ENCODE peak calls at places on chromosomes 11 and 22, in nine cellular contexts. B is left ventricle myocardium inferior; H is iPS DF 6.9; M is fibroblast of lung; Q is CD8-positive, alpha-beta T cell; O is GM23338; F is sigmoid colon; I is ovary; P is upper lobe of left lung. W is an unnamed sample.

GRCh38 chr11:1771700-1772099 is 8.0 kb upstream of the CTSD start:
- DNase-seq in B (no peak), H (no peak), M (peak; percentile 52), Q (no peak), O (no peak), F (peak; percentile 58), I (no peak), P (no peak), W (peak; percentile 61)

GRCh38 chr11:127074151-127074761 is 73.7 kb upstream of the KIRREL3 start:
- DNase-seq in B (no peak), H (no peak), M (peak; percentile 75), Q (no peak), O (peak; percentile 50), F (no peak), I (no peak), P (no peak), W (no peak)

GRCh38 chr11:102832612-102833011 is 10.8 kb downstream of the MMP3 start:
- DNase-seq in B (no peak), H (no peak), M (no peak), Q (no peak), O (no peak), F (no peak), I (no peak), P (no peak), W (no peak)

GRCh38 chr11:75576445-75577049 is 14.5 kb downstream of the SERPINH1 start:
- DNase-seq in B (no peak), H (no peak), M (peak; percentile 79), Q (no peak), O (peak; percentile 75), F (no peak), I (peak; percentile 54), P (peak; percentile 79), W (no peak)

GRCh38 chr11:122226810-122227379 is 110.9 kb upstream of the BLID start:
- DNase-seq in B (no peak), H (no peak), M (peak; percentile 86), Q (no peak), O (no peak), F (no peak), I (no peak), P (no peak), W (no peak)

GRCh38 chr22:25409240-25409639 is 155.2 kb upstream of the GRK3 start:
- DNase-seq in B (peak; percentile 43), H (no peak), M (no peak), Q (no peak), O (no peak), F (no peak), I (no peak), P (no peak), W (peak; percentile 41)

GRCh38 chr11:118705111-118705741 is 25.8 kb upstream of the TREH start:
- DNase-seq in B (no peak), H (no peak), M (no peak), Q (peak; percentile 73), O (no peak), F (no peak), I (no peak), P (no peak), W (no peak)

GRCh38 chr22:41343717-41344116 is 38.0 kb upstream of the TEF start:
- DNase-seq in B (no peak), H (no peak), M (no peak), Q (no peak), O (no peak), F (no peak), I (no peak), P (no peak), W (no peak)

GRCh38 chr11:125275905-125276634 is 111.5 kb downstream of the PKNOX2 start:
- DNase-seq in B (no peak), H (no peak), M (peak; percentile 78), Q (no peak), O (no peak), F (no peak), I (no peak), P (no peak), W (no peak)

GRCh38 chr11:101436511-101437142 is 147.2 kb downstream of the TRPC6 start:
- DNase-seq in B (no peak), H (peak; percentile 52), M (peak; percentile 20), Q (no peak), O (peak; percentile 91), F (no peak), I (peak; percentile 68), P (no peak), W (no peak)

GRCh38 chr11:9831122-9831521 is 167.2 kb downstream of the SWAP70 start:
- DNase-seq in B (no peak), H (no peak), M (no peak), Q (no peak), O (peak; percentile 52), F (no peak), I (no peak), P (no peak), W (no peak)

GRCh38 chr22:22598144-22598543 is 39.1 kb upstream of the PRAME start:
- DNase-seq in B (no peak), H (no peak), M (no peak), Q (no peak), O (no peak), F (no peak), I (no peak), P (no peak), W (no peak)

GRCh38 chr11:110874651-110875050 is 162.4 kb upstream of the ARHGAP20 start:
- DNase-seq in B (no peak), H (no peak), M (no peak), Q (no peak), O (no peak), F (no peak), I (no peak), P (no peak), W (no peak)

GRCh38 chr22:26053737-26054316 is 115.4 kb upstream of the SEZ6L start:
- DNase-seq in B (no peak), H (no peak), M (no peak), Q (no peak), O (peak; percentile 33), F (no peak), I (no peak), P (no peak), W (no peak)

DNA sequence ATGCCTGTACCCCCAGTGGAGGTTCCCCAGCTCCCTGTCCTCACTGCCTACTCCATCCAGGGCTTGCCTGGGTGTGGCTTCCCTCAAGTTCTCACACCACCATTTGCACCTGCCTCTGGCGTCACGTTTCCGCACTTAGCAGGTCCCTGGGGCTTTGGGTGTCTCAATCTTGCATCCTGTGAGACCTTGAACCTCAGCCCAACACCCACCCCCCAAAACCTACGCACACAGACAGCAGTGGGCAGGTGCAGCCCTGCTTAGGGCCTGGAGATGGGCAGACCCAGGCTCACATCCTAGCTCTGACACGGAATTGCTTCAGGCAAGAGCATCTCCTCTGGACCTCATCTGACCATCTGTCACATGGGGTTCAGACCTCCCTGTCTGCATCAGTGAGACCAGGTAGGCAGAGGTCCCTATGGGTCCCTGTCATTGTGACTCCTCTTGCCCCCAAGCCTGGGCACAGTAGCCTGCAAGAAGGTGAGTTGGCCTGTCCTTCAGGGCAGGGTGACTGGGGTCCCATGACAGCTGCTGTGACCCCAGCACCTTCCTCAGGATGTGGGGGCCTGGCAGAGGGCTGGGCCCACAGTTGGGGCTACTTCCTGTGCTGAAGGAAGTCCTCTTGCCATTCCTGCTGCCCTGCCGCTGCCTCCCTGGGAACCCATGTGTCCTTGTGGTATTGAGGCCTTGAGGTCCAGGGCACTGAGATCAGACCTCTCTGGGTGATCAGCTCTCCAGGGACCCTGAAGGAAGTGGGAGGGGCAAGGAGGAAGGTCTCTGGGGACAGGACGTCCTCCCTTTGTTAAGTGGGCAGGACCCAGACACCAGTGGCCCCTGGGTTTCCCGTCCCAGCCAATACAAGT is 2.0 kb downstream of the SIPA1 start:
- DNase-seq in B (peak; percentile 45), H (no peak), M (no peak), Q (peak; percentile 95), O (no peak), F (no peak), I (no peak), P (no peak), W (no peak)
- H3K36me3 ChIP-seq in B (peaks cover 57% of the 10 kb centered on the region), H (peaks cover 19% of the 10 kb centered on the region), M (peaks cover 28% of the 10 kb centered on the region), Q (peaks cover 49% of the 10 kb centered on the region), O (peaks cover 9% of the 10 kb centered on the region), F (peaks cover 41% of the 10 kb centered on the region), I (no peaks in the 10 kb centered on the region), P (peaks cover 29% of the 10 kb centered on the region), W (peaks cover 28% of the 10 kb centered on the region)

GRCh38 chr11:76801736-76802135 is 18.6 kb downstream of the TSKU start:
- DNase-seq in B (no peak), H (no peak), M (no peak), Q (no peak), O (no peak), F (no peak), I (no peak), P (no peak), W (peak; percentile 8)

GRCh38 chr11:76802151-76802550 is 19.0 kb downstream of the TSKU start:
- DNase-seq in B (no peak), H (no peak), M (no peak), Q (no peak), O (no peak), F (no peak), I (no peak), P (no peak), W (peak; percentile 15)

GRCh38 chr11:76803811-76804600 is 20.9 kb downstream of the TSKU start:
- DNase-seq in B (no peak), H (no peak), M (peak; percentile 48), Q (peak; percentile 78), O (no peak), F (no peak), I (no peak), P (no peak), W (peak; percentile 78)

GRCh38 chr11:76803023-76803422 is 19.9 kb downstream of the TSKU start:
- DNase-seq in B (no peak), H (no peak), M (no peak), Q (no peak), O (no peak), F (no peak), I (no peak), P (no peak), W (peak; percentile 83)

GRCh38 chr11:76802621-76803020 is 19.5 kb downstream of the TSKU start:
- DNase-seq in B (no peak), H (no peak), M (no peak), Q (no peak), O (no peak), F (no peak), I (no peak), P (no peak), W (peak; percentile 74)
- H3K27ac ChIP-seq in B (no peak overlapping the region), H (no peak overlapping the region), M (no peak overlapping the region), Q (no peak overlapping the region), O (no peak overlapping the region), F (no peak overlapping the region), I (no peak overlapping the region), P (peak overlapping the region; percentile 36), W (peak overlapping the region; percentile 36)

GRCh38 chr11:69499946-69500284 is 18.5 kb downstream of the LINC01488 start:
- DNase-seq in B (no peak), H (no peak), M (no peak), Q (no peak), O (no peak), F (peak; percentile 53), I (no peak), P (peak; percentile 45), W (no peak)
- H3K4me1 ChIP-seq in B (peaks cover 43% of the 10 kb centered on the region), H (no peaks in the 10 kb centered on the region), M (peaks cover 12% of the 10 kb centered on the region), Q (no peaks in the 10 kb centered on the region), O (no peaks in the 10 kb centered on the region), F (no peaks in the 10 kb centered on the region), I (peaks cover 3% of the 10 kb centered on the region), P (peaks cover 28% of the 10 kb centered on the region), W (peaks cover 23% of the 10 kb centered on the region)

DNA sequence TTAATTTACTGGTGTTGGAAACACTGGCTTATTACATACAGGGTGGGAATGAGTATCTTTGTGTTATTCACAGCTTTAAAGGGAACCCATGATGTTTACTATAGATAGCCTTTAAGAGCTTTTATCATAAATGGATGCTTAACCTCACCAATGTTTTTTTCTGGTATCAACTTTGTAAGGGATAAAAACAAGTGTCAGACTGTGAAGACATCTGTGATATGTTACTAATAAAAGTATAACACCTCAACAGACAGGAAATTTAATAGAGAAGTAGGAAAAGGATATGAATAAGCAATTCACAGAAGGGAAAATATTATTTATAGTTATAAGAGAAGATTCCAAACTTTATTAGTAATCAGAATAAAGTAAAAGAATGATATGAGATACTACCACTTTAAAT is 46.3 kb downstream of the ACAT1 start:
- DNase-seq in B (no peak), H (no peak), M (no peak), Q (no peak), O (no peak), F (no peak), I (no peak), P (no peak), W (no peak)
- H3K36me3 ChIP-seq in B (peaks cover 82% of the 10 kb centered on the region), H (peaks cover 9% of the 10 kb centered on the region), M (peaks cover 3% of the 10 kb centered on the region), Q (peaks cover 53% of the 10 kb centered on the region), O (peaks cover 46% of the 10 kb centered on the region), F (peaks cover 82% of the 10 kb centered on the region), I (no peaks in the 10 kb centered on the region), P (peaks cover 20% of the 10 kb centered on the region), W (peaks cover 66% of the 10 kb centered on the region)